ENCODE peak calls at places on chromosomes 5 and 9, in eight cellular contexts. T is heart left ventricle, Q is tibial nerve, S is Peyer's patch, H is uterus, X is body of pancreas, B is A549, M is IMR-90. L is an unnamed sample.

GRCh38 chr5:64384761-64385160 is 121.1 kb upstream of the RGS7BP start:
- DNase-seq in Q (no peak), B (no peak), M (no peak), H (no peak), X (no peak), S (no peak), T (no peak), L (no peak)

GRCh38 chr9:87836951-87837715 is 45.5 kb upstream of the SPATA31E1 start:
- DNase-seq in T (no peak), B (no peak), M (peak; percentile 15), S (no peak), H (no peak), Q (no peak), X (no peak), L (no peak)

GRCh38 chr9:115133649-115134048 is 15.7 kb upstream of the TNC start:
- DNase-seq in B (no peak), T (no peak), M (peak; percentile 97), X (no peak), S (no peak), H (no peak), Q (no peak), L (no peak)

GRCh38 chr9:109315889-109316640 is 4.8 kb downstream of the EPB41L4B start:
- DNase-seq in T (no peak), H (no peak), X (peak; percentile 94), S (peak; percentile 92), Q (peak; percentile 57), M (peak; percentile 18), B (peak; percentile 82), L (peak; percentile 92)

GRCh38 chr5:97494465-97494864 is 311.4 kb upstream of the RIOK2 start:
- DNase-seq in S (no peak), T (no peak), X (no peak), B (no peak), M (no peak), H (no peak), Q (no peak), L (no peak)

GRCh38 chr9:35756275-35756742 is 2.2 kb upstream of the MSMP start:
- DNase-seq in Q (no peak), T (peak; percentile 74), M (no peak), B (no peak), X (peak; percentile 76), H (no peak), S (peak; percentile 90), L (no peak)

GRCh38 chr5:45642370-45642769 is 53.8 kb downstream of the HCN1 start:
- DNase-seq in T (no peak), X (no peak), H (no peak), B (no peak), M (no peak), S (no peak), Q (no peak), L (no peak)

GRCh38 chr9:113403651-113404050 is 2.6 kb upstream of the ALAD start:
- DNase-seq in Q (no peak), X (no peak), S (no peak), T (no peak), H (no peak), B (no peak), M (no peak), L (no peak)

GRCh38 chr9:131505012-131505411 is 2.3 kb downstream of the POMT1 start:
- DNase-seq in H (no peak), S (no peak), Q (no peak), M (no peak), B (no peak), X (no peak), T (no peak), L (no peak)

GRCh38 chr9:96241391-96241809 is 60.6 kb downstream of the HSD17B3 start:
- DNase-seq in X (no peak), Q (no peak), T (no peak), B (no peak), S (no peak), H (no peak), M (no peak), L (no peak)

GRCh38 chr9:106859957-106860715 is 2.8 kb upstream of the ZNF462 start:
- DNase-seq in H (peak; percentile 48), S (peak; percentile 61), T (peak; percentile 63), M (no peak), B (peak; percentile 10), Q (no peak), X (no peak), L (peak; percentile 91)

GRCh38 chr5:104213216-104213615 is 650.6 kb upstream of the NUDT12 start:
- DNase-seq in M (no peak), Q (no peak), H (no peak), S (no peak), X (no peak), T (no peak), B (no peak), L (no peak)

GRCh38 chr9:74856997-74857396 is 30.7 kb downstream of the TRPM6 start:
- DNase-seq in X (no peak), B (no peak), Q (no peak), M (no peak), H (no peak), S (no peak), T (no peak), L (no peak)

GRCh38 chr5:55391707-55392106 is 83.9 kb downstream of the MTREX start:
- DNase-seq in X (no peak), H (no peak), B (no peak), S (no peak), T (no peak), Q (no peak), M (no peak), L (no peak)

GRCh38 chr5:5741418-5741817 is 318.9 kb downstream of the ICE1 start:
- DNase-seq in M (no peak), H (no peak), S (no peak), B (no peak), T (no peak), Q (no peak), X (no peak), L (no peak)

GRCh38 chr5:80127037-80127642 is 92.0 kb downstream of the THBS4 start:
- DNase-seq in H (no peak), Q (no peak), T (no peak), X (no peak), S (no peak), B (no peak), M (no peak), L (no peak)

GRCh38 chr5:16886366-16886736 is 49.7 kb downstream of the MYO10 start:
- DNase-seq in X (no peak), S (no peak), H (peak; percentile 67), T (no peak), B (no peak), M (peak; percentile 90), Q (no peak), L (peak; percentile 28)

GRCh38 chr5:79023323-79023722 is 38.2 kb upstream of the ARSB start:
- DNase-seq in S (no peak), Q (no peak), B (no peak), M (no peak), H (no peak), X (no peak), T (no peak), L (no peak)

GRCh38 chr5:179217356-179217755 is 127.9 kb downstream of the ADAMTS2 start:
- DNase-seq in M (peak; percentile 42), T (no peak), S (no peak), X (no peak), H (no peak), Q (no peak), B (no peak), L (no peak)

GRCh38 chr5:6766558-6767191 is 53.4 kb downstream of the TENT4A start:
- DNase-seq in Q (peak; percentile 54), T (peak; percentile 92), M (peak; percentile 44), S (peak; percentile 90), H (peak; percentile 46), B (peak; percentile 96), X (peak; percentile 75), L (peak; percentile 74)

GRCh38 chr9:127214421-127215265 is 49.9 kb upstream of the GARNL3 start:
- DNase-seq in S (peak; percentile 85), H (peak; percentile 51), X (peak; percentile 74), M (peak; percentile 89), B (peak; percentile 87), T (no peak), Q (no peak), L (no peak)

GRCh38 chr5:154517181-154517580 is 39.2 kb upstream of the HAND1 start:
- DNase-seq in S (no peak), Q (no peak), H (no peak), T (no peak), M (no peak), X (no peak), B (no peak), L (no peak)

GRCh38 chr9:112831969-112832368 is 58.7 kb downstream of the SLC46A2 start:
- DNase-seq in X (no peak), B (no peak), H (no peak), M (no peak), T (no peak), Q (no peak), S (no peak), L (no peak)

DNA sequence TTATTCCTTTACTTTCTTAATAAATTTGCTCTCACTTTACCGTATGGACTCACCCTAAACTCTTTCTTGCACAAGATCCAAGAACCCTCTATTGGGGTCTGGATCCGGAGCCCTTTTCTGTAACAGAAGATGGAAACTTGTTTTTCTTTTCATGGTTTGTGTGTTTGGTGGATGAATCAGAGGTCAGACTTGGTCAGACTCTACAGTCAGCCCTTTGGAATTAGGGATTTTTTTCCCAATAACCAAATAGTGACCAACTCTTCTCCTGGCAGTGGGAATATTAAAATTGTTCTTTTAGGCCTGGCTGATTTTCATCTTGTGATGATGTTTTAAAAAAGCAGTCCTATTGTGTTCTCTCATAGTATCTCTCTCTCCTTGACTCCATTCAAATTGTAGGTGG is 253.1 kb upstream of the ACTBL2 start:
- DNase-seq in S (no peak), X (no peak), Q (no peak), B (peak; percentile 33), H (no peak), T (no peak), M (peak; percentile 96), L (no peak)
- H3K4me3 ChIP-seq in S (no peak overlapping the region), X (no peak overlapping the region), Q (no peak overlapping the region), B (peak overlapping the region; percentile 11), H (no peak overlapping the region), T (no peak overlapping the region), M (no peak overlapping the region), L (no peak overlapping the region)

GRCh38 chr5:90909945-90910344 is 351.3 kb downstream of the ADGRV1 start:
- DNase-seq in H (no peak), T (no peak), M (no peak), B (no peak), X (no peak), Q (no peak), S (no peak), L (no peak)
- TF ChIP-seq POLR2A in H (no peak), T (no peak), M (no peak), B (no peak), X (no peak), Q (no peak), S (no peak), L (no peak)

DNA sequence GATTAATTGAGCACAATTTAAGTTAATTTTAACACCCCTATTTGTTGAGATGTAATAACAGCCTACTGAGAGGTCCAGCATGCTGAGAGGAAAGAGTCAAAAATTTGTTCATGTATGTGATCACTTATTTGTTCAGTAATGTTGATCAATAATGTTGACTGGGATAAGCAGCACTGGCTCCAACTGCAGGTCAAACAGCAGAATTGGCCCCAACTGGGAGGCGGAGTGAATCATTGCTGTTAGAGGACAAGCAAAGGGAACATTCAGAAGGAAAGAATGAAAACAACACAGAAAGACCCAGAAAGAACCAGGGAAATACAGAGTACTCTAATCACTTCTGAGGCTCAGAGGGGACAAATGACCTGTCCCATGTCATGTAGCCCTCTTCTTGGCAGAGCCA is 221.1 kb downstream of the COMMD10 start:
- DNase-seq in X (no peak), T (no peak), S (no peak), B (no peak), Q (no peak), M (no peak), H (no peak), L (no peak)
- TF ChIP-seq CTCF in X (no peak), T (no peak), S (no peak), B (no peak), Q (no peak), M (no peak), H (no peak), L (no peak)

GRCh38 chr9:124007468-124008306 is 3.9 kb upstream of the LHX2 start:
- DNase-seq in B (no peak), S (no peak), M (no peak), X (no peak), Q (no peak), H (no peak), T (no peak), L (no peak)
- H3K4me3 ChIP-seq in B (peak overlapping the region; percentile 51), S (no peak overlapping the region), M (no peak overlapping the region), X (no peak overlapping the region), Q (no peak overlapping the region), H (no peak overlapping the region), T (no peak overlapping the region), L (no peak overlapping the region)